ENCODE peak calls at places on chromosomes 5 and 9, in eight cellular contexts. Z is Panc1, B is kidney, P is endothelial cell of umbilical vein, T is heart right ventricle, W is breast epithelium, G is heart left ventricle, H is pancreas. L is an unnamed sample.

GRCh38 chr5:74275204-74275992 is 365.1 kb downstream of the ENC1 start:
- DNase-seq in Z (no peak), B (no peak), P (no peak), T (no peak), W (no peak), G (no peak), H (no peak), L (no peak)

GRCh38 chr9:7637073-7637472 is 162.5 kb downstream of the DMAC1 start:
- DNase-seq in Z (no peak), B (no peak), P (no peak), T (no peak), W (no peak), G (no peak), H (no peak), L (no peak)

GRCh38 chr5:81151546-81151945 is 81.6 kb upstream of the CKMT2 start:
- DNase-seq in Z (no peak), B (no peak), P (peak), T (no peak), W (no peak), G (no peak), H (no peak), L (no peak)

GRCh38 chr5:139655727-139656271 is 7.7 kb downstream of the CXXC5 start:
- DNase-seq in Z (no peak), B (peak), P (no peak), T (peak), W (peak), G (peak), H (peak), L (no peak)

GRCh38 chr9:12554636-12555035 is 138.5 kb upstream of the TYRP1 start:
- DNase-seq in Z (no peak), B (no peak), P (peak), T (no peak), W (no peak), G (no peak), H (no peak), L (peak)

GRCh38 chr5:3625626-3626025 is 30.0 kb downstream of the IRX1 start:
- DNase-seq in Z (no peak), B (no peak), P (no peak), T (no peak), W (no peak), G (no peak), H (no peak), L (no peak)

GRCh38 chr9:115234094-115234493 is 116.1 kb upstream of the TNC start:
- DNase-seq in Z (no peak), B (no peak), P (no peak), T (no peak), W (no peak), G (no peak), H (no peak), L (peak)

GRCh38 chr5:122101636-122102285 is 23.7 kb upstream of the LOX start:
- DNase-seq in Z (no peak), B (no peak), P (peak), T (no peak), W (no peak), G (no peak), H (no peak), L (peak)

GRCh38 chr5:1734271-1734907 is 65.2 kb downstream of the MRPL36 start:
- DNase-seq in Z (no peak), B (no peak), P (no peak), T (no peak), W (no peak), G (no peak), H (no peak), L (no peak)

GRCh38 chr5:178206166-178207101 is 2.1 kb downstream of the HNRNPAB start:
- DNase-seq in Z (no peak), B (no peak), P (no peak), T (no peak), W (peak), G (no peak), H (no peak), L (no peak)

GRCh38 chr9:96596601-96597111 is 23.0 kb downstream of the CDC14B start:
- DNase-seq in Z (no peak), B (no peak), P (no peak), T (no peak), W (no peak), G (no peak), H (no peak), L (no peak)

GRCh38 chr5:111133436-111133751 is 41.2 kb downstream of the WDR36 start:
- DNase-seq in Z (no peak), B (peak), P (no peak), T (no peak), W (no peak), G (no peak), H (no peak), L (no peak)

GRCh38 chr5:111132731-111133435 is 40.7 kb downstream of the WDR36 start:
- DNase-seq in Z (no peak), B (no peak), P (no peak), T (no peak), W (no peak), G (no peak), H (no peak), L (no peak)

GRCh38 chr5:111135946-111136345 is 43.8 kb downstream of the WDR36 start:
- DNase-seq in Z (no peak), B (no peak), P (no peak), T (no peak), W (no peak), G (no peak), H (no peak), L (peak)

GRCh38 chr5:111135406-111135805 is 43.3 kb downstream of the WDR36 start:
- DNase-seq in Z (no peak), B (no peak), P (no peak), T (no peak), W (no peak), G (no peak), H (no peak), L (no peak)

GRCh38 chr5:111134080-111134479 is 41.9 kb downstream of the WDR36 start:
- DNase-seq in Z (no peak), B (no peak), P (peak), T (no peak), W (no peak), G (no peak), H (no peak), L (no peak)
- H3K27ac ChIP-seq in Z (no peak), B (no peak), P (no peak), T (no peak), W (peak), G (no peak), H (no peak), L (no peak)

GRCh38 chr5:118592678-118593328 is 395.5 kb downstream of the DTWD2 start:
- DNase-seq in Z (no peak), B (no peak), P (no peak), T (no peak), W (no peak), G (no peak), H (no peak), L (no peak)
- TF ChIP-seq CTCF in Z (no peak), B (no peak), P (no peak), T (no peak), W (no peak), G (peak), H (no peak), L (no peak)

DNA sequence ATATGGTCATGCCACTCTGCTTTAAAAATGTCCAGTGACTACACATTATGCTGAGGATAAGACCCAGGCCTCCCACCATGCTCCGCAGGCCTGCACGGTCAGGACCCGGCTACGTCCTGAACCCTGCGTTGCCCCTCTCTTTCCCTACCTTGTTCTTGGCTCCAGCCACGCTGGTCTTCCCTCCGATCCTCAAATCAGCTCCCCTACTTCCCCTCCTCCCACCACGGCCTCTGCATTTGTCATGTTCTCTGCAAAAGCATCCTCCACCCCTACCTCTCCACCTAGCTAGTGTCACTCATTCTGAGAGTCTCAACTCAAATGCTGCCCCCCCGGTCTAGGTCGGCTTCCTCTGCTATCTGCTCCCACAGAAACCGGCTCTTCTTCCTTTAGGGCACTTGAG is 11.2 kb downstream of the GPX3 start:
- DNase-seq in Z (no peak), B (no peak), P (no peak), T (no peak), W (no peak), G (no peak), H (no peak), L (no peak)
- H3K27ac ChIP-seq in Z (no peak), B (no peak), P (no peak), T (peak), W (peak), G (no peak), H (no peak), L (no peak)

GRCh38 chr9:4926239-4926638 is 58.8 kb upstream of the JAK2 start:
- DNase-seq in Z (no peak), B (no peak), P (no peak), T (no peak), W (no peak), G (no peak), H (no peak), L (no peak)

GRCh38 chr9:4922101-4922500 is 63.0 kb upstream of the JAK2 start:
- DNase-seq in Z (no peak), B (no peak), P (no peak), T (no peak), W (no peak), G (no peak), H (no peak), L (no peak)

GRCh38 chr9:4923141-4923540 is 61.9 kb upstream of the JAK2 start:
- DNase-seq in Z (no peak), B (no peak), P (no peak), T (no peak), W (no peak), G (no peak), H (no peak), L (no peak)

GRCh38 chr9:4922730-4923129 is 62.3 kb upstream of the JAK2 start:
- DNase-seq in Z (no peak), B (no peak), P (no peak), T (no peak), W (no peak), G (no peak), H (no peak), L (no peak)

GRCh38 chr9:4923580-4924544 is 61.2 kb upstream of the JAK2 start:
- DNase-seq in Z (no peak), B (no peak), P (peak), T (no peak), W (no peak), G (no peak), H (no peak), L (peak)
- TF ChIP-seq CTCF in Z (peak), B (peak), P (peak), T (no peak), W (no peak), G (peak), H (no peak), L (no peak)

GRCh38 chr5:134245692-134246091 is 19.8 kb upstream of the PPP2CA start:
- DNase-seq in Z (no peak), B (no peak), P (no peak), T (no peak), W (no peak), G (no peak), H (no peak), L (no peak)
- H3K27ac ChIP-seq in Z (peak), B (no peak), P (no peak), T (peak), W (no peak), G (peak), H (no peak), L (peak)

L was measured in RWPE1.